ENCODE peak calls at places on chromosomes 7 and 10, in seven cellular contexts. Y is fibroblast of the aortic adventitia; T is GM23248; O is aorta; F is AG09309; N is myocyte; W is stimulated activated CD4-positive, alpha-beta T cell treated with anti-CD3 and anti-CD28 coated beads, Interleukin-15, amount 100 ng/mL, for 1 hour. Q is an unnamed sample.
A peak's percentile ranks its signal among the peaks of the same experiment; 100 is the strongest.

GRCh38 chr10:22314852-22315251 is 1.3 kb upstream of the COMMD3 start:
- DNase-seq in T (peak; percentile 34), W (no peak), N (no peak), Y (no peak), O (no peak), F (no peak), Q (no peak)

GRCh38 chr7:102317231-102318059 is 30.8 kb downstream of the SH2B2 start:
- DNase-seq in F (no peak), Y (no peak), T (no peak), O (peak; percentile 67), W (no peak), N (no peak), Q (no peak)

GRCh38 chr10:25694976-25695375 is 239.1 kb upstream of the MYO3A start:
- DNase-seq in W (no peak), F (no peak), T (no peak), O (no peak), Y (no peak), N (no peak), Q (no peak)

GRCh38 chr10:15254808-15255655 is 86.5 kb upstream of the NMT2 start:
- DNase-seq in O (no peak), Y (no peak), F (no peak), T (no peak), W (no peak), N (no peak), Q (no peak)

GRCh38 chr10:74677951-74678350 is 148.4 kb upstream of the KAT6B start:
- DNase-seq in Y (no peak), O (no peak), T (no peak), N (no peak), F (no peak), W (no peak), Q (no peak)

GRCh38 chr7:29413511-29414178 is 150.0 kb upstream of the PRR15 start:
- DNase-seq in F (no peak), T (no peak), Y (no peak), O (no peak), W (no peak), N (no peak), Q (no peak)

GRCh38 chr10:5559642-5560141 is 34.9 kb downstream of the CALML3 start:
- DNase-seq in T (peak; percentile 86), O (peak; percentile 42), F (no peak), N (peak; percentile 24), Y (peak; percentile 69), W (no peak), Q (no peak)

GRCh38 chr7:29858080-29858951 is 52.0 kb downstream of the WIPF3 start:
- DNase-seq in F (no peak), N (peak; percentile 90), Y (no peak), W (no peak), O (no peak), T (no peak), Q (no peak)

GRCh38 chr10:31618541-31619291 is 299.7 kb downstream of the ZEB1 start:
- DNase-seq in O (no peak), W (no peak), N (peak; percentile 99), F (peak; percentile 93), Y (peak; percentile 97), T (peak; percentile 89), Q (no peak)

GRCh38 chr7:151429555-151430331 is 10.2 kb downstream of the CRYGN start:
- DNase-seq in O (peak; percentile 76), T (peak; percentile 30), F (no peak), Y (peak; percentile 31), N (peak; percentile 20), W (peak; percentile 36), Q (no peak)

Q was measured in Caco-2.